ENCODE peak calls at places on chromosomes 11 and 22, in seven cellular contexts. Q is cardiac fibroblast; E is activated effector memory CD4-positive, alpha-beta T cell treated with Interleukin-2 at 50 U/mL for 16 hours; D is left cardiac atrium; O is nephron progenitor cell; M is NCI-H2029; K is cardiac muscle cell. B is an unnamed sample.

GRCh38 chr22:25876871-25877270 is 134.9 kb downstream of the MYO18B start:
- DNase-seq in Q (no peak), E (no peak), D (no peak), O (no peak), M (no peak), K (no peak), B (no peak)

GRCh38 chr11:42770444-42771065 is 541.2 kb upstream of the API5 start:
- DNase-seq in Q (peak), E (no peak), D (no peak), O (peak), M (peak), K (peak), B (no peak)

GRCh38 chr22:36644333-36644757 is 59.2 kb downstream of the CACNG2 start:
- DNase-seq in Q (peak), E (no peak), D (no peak), O (peak), M (no peak), K (peak), B (no peak)

GRCh38 chr11:71418643-71419042 is 29.6 kb downstream of the DHCR7 start:
- DNase-seq in Q (no peak), E (no peak), D (no peak), O (no peak), M (no peak), K (no peak), B (no peak)

GRCh38 chr11:71474141-71474770 is 21.3 kb downstream of the NADSYN1 start:
- DNase-seq in Q (no peak), E (no peak), D (peak), O (no peak), M (no peak), K (no peak), B (no peak)

GRCh38 chr11:125591659-125592304 is 870 bp upstream of the STT3A start:
- DNase-seq in Q (peak), E (peak), D (peak), O (peak), M (peak), K (no peak), B (peak)

GRCh38 chr11:100741866-100742625 is 55.0 kb downstream of the ARHGAP42 start:
- DNase-seq in Q (no peak), E (no peak), D (no peak), O (no peak), M (no peak), K (no peak), B (no peak)

GRCh38 chr11:789951-790350 is at the start of gene CEND1:
- DNase-seq in Q (peak), E (no peak), D (no peak), O (peak), M (no peak), K (peak), B (no peak)

GRCh38 chr22:19871023-19871844 is 16.6 kb upstream of the GNB1L start:
- DNase-seq in Q (no peak), E (no peak), D (peak), O (no peak), M (no peak), K (no peak), B (no peak)

GRCh38 chr11:9759519-9760179 is 95.8 kb downstream of the SWAP70 start:
- DNase-seq in Q (peak), E (peak), D (peak), O (no peak), M (peak), K (peak), B (peak)

GRCh38 chr11:118098996-118099837 is 12.5 kb upstream of the SMIM35 start:
- DNase-seq in Q (no peak), E (no peak), D (no peak), O (peak), M (no peak), K (no peak), B (no peak)

GRCh38 chr22:46598737-46599424 is 21.3 kb upstream of the GRAMD4 start:
- DNase-seq in Q (no peak), E (no peak), D (no peak), O (no peak), M (no peak), K (peak), B (no peak)

GRCh38 chr11:114942207-114942606 is 263.9 kb downstream of the NXPE2 start:
- DNase-seq in Q (no peak), E (no peak), D (no peak), O (no peak), M (no peak), K (no peak), B (no peak)

GRCh38 chr11:69448471-69449284 is 32.8 kb upstream of the LINC01488 start:
- DNase-seq in Q (no peak), E (no peak), D (no peak), O (no peak), M (no peak), K (no peak), B (no peak)

GRCh38 chr11:10893713-10894112 is 35.9 kb upstream of the ZBED5 start:
- DNase-seq in Q (peak), E (no peak), D (no peak), O (no peak), M (peak), K (peak), B (no peak)

B was measured in CD8-positive, alpha-beta memory T cell.